ENCODE peak calls at places on chromosomes 4 and X, in ten cellular contexts. B is upper lobe of right lung, U is lower lobe of right lung, E is brain microvascular endothelial cell, L is endodermal cell, Q is HepG2, P is dorsolateral prefrontal cortex, S is stomach, D is NB4, N is left lung. C is an unnamed sample.

GRCh38 chr4:67035501-67035900 is 509.8 kb downstream of the CENPC start:
- DNase-seq in B (no peak), U (no peak), E (peak), L (no peak), Q (peak), P (no peak), S (no peak), D (no peak), N (no peak), C (peak)

GRCh38 chrX:117743469-117744251 is 372.9 kb downstream of the KLHL13 start:
- DNase-seq in B (no peak), U (no peak), E (no peak), L (peak), Q (peak), P (no peak), S (no peak), D (peak), N (no peak), C (no peak)

GRCh38 chr4:12791536-12791935 is 692.6 kb downstream of the RAB28 start:
- DNase-seq in B (no peak), U (no peak), E (peak), L (no peak), Q (no peak), P (no peak), S (no peak), D (no peak), N (no peak), C (no peak)

GRCh38 chr4:11441182-11441556 is 12.5 kb upstream of the HS3ST1 start:
- DNase-seq in B (no peak), U (no peak), E (no peak), L (no peak), Q (no peak), P (no peak), S (no peak), D (no peak), N (no peak), C (no peak)

GRCh38 chrX:100417671-100418070 is 7.6 kb upstream of the PCDH19 start:
- DNase-seq in B (no peak), U (no peak), E (no peak), L (no peak), Q (no peak), P (no peak), S (no peak), D (no peak), N (no peak), C (no peak)

GRCh38 chr4:175947117-175947722 is 118.4 kb upstream of the WDR17 start:
- DNase-seq in B (no peak), U (no peak), E (peak), L (no peak), Q (peak), P (no peak), S (no peak), D (peak), N (no peak), C (no peak)

GRCh38 chr4:125432078-125432477 is 117.3 kb downstream of the FAT4 start:
- DNase-seq in B (no peak), U (no peak), E (peak), L (peak), Q (peak), P (no peak), S (no peak), D (peak), N (no peak), C (no peak)

GRCh38 chrX:94871640-94872039 is 1197.6 kb downstream of the FAM133A start:
- DNase-seq in B (no peak), U (no peak), E (no peak), L (no peak), Q (no peak), P (no peak), S (no peak), D (no peak), N (no peak), C (no peak)

GRCh38 chrX:155065035-155065734 is 5.8 kb downstream of the CMC4 start:
- DNase-seq in B (no peak), U (no peak), E (no peak), L (no peak), Q (no peak), P (no peak), S (no peak), D (no peak), N (no peak), C (peak)

GRCh38 chr4:70505152-70505748 is 13.1 kb upstream of the AMTN start:
- DNase-seq in B (peak), U (peak), E (peak), L (peak), Q (peak), P (peak), S (peak), D (peak), N (peak), C (peak)

GRCh38 chr4:44019721-44020120 is 428.9 kb downstream of the KCTD8 start:
- DNase-seq in B (no peak), U (no peak), E (no peak), L (no peak), Q (no peak), P (no peak), S (no peak), D (no peak), N (no peak), C (no peak)

GRCh38 chr4:41957634-41958033 is 22.4 kb downstream of the TMEM33 start:
- DNase-seq in B (no peak), U (no peak), E (no peak), L (no peak), Q (peak), P (no peak), S (no peak), D (peak), N (no peak), C (no peak)

GRCh38 chr4:86421461-86421860 is 61.6 kb upstream of the MAPK10 start:
- DNase-seq in B (no peak), U (no peak), E (no peak), L (no peak), Q (no peak), P (no peak), S (no peak), D (no peak), N (no peak), C (no peak)

GRCh38 chr4:165433529-165433928 is 54.7 kb downstream of the CPE start:
- DNase-seq in B (no peak), U (no peak), E (no peak), L (no peak), Q (no peak), P (no peak), S (no peak), D (no peak), N (no peak), C (no peak)

GRCh38 chrX:88613338-88613737 is 133.7 kb upstream of the CPXCR1 start:
- DNase-seq in B (no peak), U (no peak), E (peak), L (peak), Q (peak), P (no peak), S (no peak), D (peak), N (no peak), C (no peak)

GRCh38 chr4:6746721-6747689 is 31.0 kb downstream of the BLOC1S4 start:
- DNase-seq in B (peak), U (peak), E (no peak), L (no peak), Q (no peak), P (no peak), S (peak), D (no peak), N (peak), C (no peak)

GRCh38 chrX:68989865-68990606 is 161.2 kb downstream of the EFNB1 start:
- DNase-seq in B (no peak), U (no peak), E (peak), L (peak), Q (no peak), P (no peak), S (peak), D (no peak), N (no peak), C (no peak)

GRCh38 chr4:100590308-100590707 is 72.5 kb upstream of the EMCN start:
- DNase-seq in B (no peak), U (no peak), E (no peak), L (no peak), Q (no peak), P (no peak), S (no peak), D (no peak), N (no peak), C (peak)

GRCh38 chrX:20511792-20512191 is 245.1 kb upstream of the RPS6KA3 start:
- DNase-seq in B (no peak), U (no peak), E (no peak), L (no peak), Q (no peak), P (no peak), S (no peak), D (no peak), N (no peak), C (no peak)

GRCh38 chr4:161457311-161457710 is 706.5 kb downstream of the FSTL5 start:
- DNase-seq in B (no peak), U (no peak), E (no peak), L (no peak), Q (no peak), P (no peak), S (no peak), D (no peak), N (no peak), C (no peak)

GRCh38 chr4:130336585-130337217 is 1240.7 kb downstream of the C4orf33 start:
- DNase-seq in B (no peak), U (no peak), E (peak), L (no peak), Q (peak), P (no peak), S (no peak), D (peak), N (no peak), C (no peak)

GRCh38 chrX:68826113-68826980 is 2.5 kb upstream of the EFNB1 start:
- DNase-seq in B (no peak), U (no peak), E (no peak), L (no peak), Q (peak), P (no peak), S (no peak), D (no peak), N (no peak), C (no peak)

GRCh38 chr4:10093273-10093621 is 23.4 kb downstream of the WDR1 start:
- DNase-seq in B (no peak), U (no peak), E (no peak), L (no peak), Q (no peak), P (no peak), S (no peak), D (no peak), N (no peak), C (no peak)

GRCh38 chr4:22389240-22389871 is 126.5 kb downstream of the ADGRA3 start:
- DNase-seq in B (no peak), U (no peak), E (peak), L (peak), Q (peak), P (no peak), S (peak), D (peak), N (no peak), C (peak)

GRCh38 chr4:87758278-87758677 is 41.1 kb upstream of the IBSP start:
- DNase-seq in B (no peak), U (no peak), E (no peak), L (no peak), Q (no peak), P (no peak), S (no peak), D (no peak), N (no peak), C (no peak)

GRCh38 chr4:5971077-5971447 is 47.2 kb downstream of the C4orf50 start:
- DNase-seq in B (peak), U (no peak), E (no peak), L (peak), Q (no peak), P (no peak), S (peak), D (no peak), N (no peak), C (no peak)

GRCh38 chrX:53294024-53294648 is 12.8 kb upstream of the IQSEC2 start:
- DNase-seq in B (no peak), U (no peak), E (peak), L (no peak), Q (no peak), P (no peak), S (no peak), D (peak), N (no peak), C (no peak)

GRCh38 chrX:15570145-15570544 is 30.6 kb downstream of the ACE2 start:
- DNase-seq in B (no peak), U (no peak), E (no peak), L (no peak), Q (no peak), P (no peak), S (no peak), D (no peak), N (no peak), C (no peak)

GRCh38 chrX:109880629-109881028 is 122.3 kb upstream of the TMEM164 start:
- DNase-seq in B (no peak), U (peak), E (no peak), L (no peak), Q (peak), P (no peak), S (no peak), D (peak), N (peak), C (no peak)

GRCh38 chr4:62288803-62289541 is 1088.8 kb downstream of the ADGRL3 start:
- DNase-seq in B (no peak), U (no peak), E (no peak), L (no peak), Q (no peak), P (no peak), S (no peak), D (no peak), N (no peak), C (no peak)

GRCh38 chr4:66927937-66928336 is 617.4 kb downstream of the CENPC start:
- DNase-seq in B (no peak), U (no peak), E (no peak), L (no peak), Q (no peak), P (no peak), S (no peak), D (no peak), N (no peak), C (no peak)

DNA sequence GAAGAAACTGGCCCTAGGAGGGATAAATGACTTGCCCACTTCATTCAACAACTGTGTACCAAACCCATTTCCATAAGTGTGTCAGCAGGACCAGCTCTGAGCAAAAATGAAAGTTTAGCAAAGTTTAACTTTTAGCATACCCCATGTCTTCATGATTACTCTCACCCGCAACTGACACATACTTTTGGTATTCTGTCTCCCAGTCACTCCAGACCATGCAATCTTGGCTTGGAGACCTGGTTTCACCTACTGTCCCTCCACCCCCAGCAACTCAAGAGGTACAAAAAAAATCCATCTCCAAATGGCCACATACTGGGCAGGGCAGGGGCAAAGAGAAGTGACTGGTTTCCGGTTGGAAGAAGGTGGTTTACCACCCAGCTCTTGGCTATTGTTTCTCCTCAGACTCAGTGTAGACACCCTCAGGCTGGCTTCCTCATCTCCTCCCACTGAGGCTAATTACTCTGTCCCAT is 79.8 kb downstream of the RLIM start:
- DNase-seq in B (no peak), U (no peak), E (peak), L (no peak), Q (no peak), P (no peak), S (no peak), D (peak), N (no peak), C (no peak)
- H3K4me3 ChIP-seq in B (no peak), U (no peak), E (no peak), L (no peak), Q (no peak), P (no peak), S (no peak), D (peak), N (no peak), C (no peak)

GRCh38 chr4:184097240-184097619 is 120.4 kb downstream of the ENPP6 start:
- DNase-seq in B (peak), U (peak), E (no peak), L (peak), Q (no peak), P (peak), S (peak), D (no peak), N (peak), C (no peak)
- TF ChIP-seq CTCF in B (peak), U (peak), E (peak), L (peak), Q (peak), P (peak), S (no peak), D (no peak), N (peak), C (no peak)

DNA sequence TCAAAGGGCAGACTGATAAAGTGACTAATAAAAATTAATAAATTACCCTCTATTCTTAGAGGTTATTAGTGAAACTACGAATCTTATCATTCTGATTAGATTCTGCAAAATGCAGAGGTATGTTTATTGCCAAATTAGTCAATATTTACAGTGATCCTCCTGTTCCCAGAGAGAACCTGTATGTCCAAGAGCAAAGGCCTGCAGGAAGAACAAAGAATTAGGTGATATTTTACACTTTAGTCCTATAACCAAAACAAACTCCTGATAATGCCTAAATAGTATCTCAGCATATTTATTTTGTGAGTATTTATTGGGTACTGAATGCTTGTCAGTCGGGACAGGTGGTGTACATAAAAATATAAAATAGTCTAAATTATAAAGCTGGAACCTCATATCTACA is 58.0 kb downstream of the FAM13A start:
- DNase-seq in B (no peak), U (no peak), E (no peak), L (no peak), Q (no peak), P (no peak), S (no peak), D (no peak), N (no peak), C (no peak)
- H3K4me3 ChIP-seq in B (no peak), U (no peak), E (no peak), L (no peak), Q (no peak), P (no peak), S (no peak), D (no peak), N (no peak), C (no peak)

GRCh38 chr4:180913750-180914149 is 1329.5 kb upstream of the TENM3 start:
- DNase-seq in B (no peak), U (no peak), E (no peak), L (no peak), Q (no peak), P (no peak), S (no peak), D (no peak), N (no peak), C (peak)

DNA sequence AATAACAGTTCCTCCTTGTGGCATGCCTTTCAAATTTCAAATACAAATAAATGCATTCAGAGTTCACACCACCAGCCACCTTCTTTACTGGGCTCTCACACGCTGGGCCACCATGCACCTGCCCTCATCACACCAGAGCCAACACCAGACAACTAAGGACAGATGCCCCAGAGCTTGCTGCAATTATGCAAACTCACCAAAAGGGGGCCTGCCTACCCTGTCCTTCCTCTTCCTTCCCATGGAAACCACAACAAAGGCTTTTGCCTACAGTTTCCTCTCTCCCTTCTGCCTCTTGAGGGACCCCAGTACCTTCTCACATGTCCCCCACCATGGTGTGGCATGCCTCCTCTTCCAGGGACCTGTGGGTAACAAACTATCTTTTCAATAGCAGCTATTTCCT is 1333.9 kb upstream of the TENM3 start:
- DNase-seq in B (no peak), U (no peak), E (no peak), L (peak), Q (no peak), P (no peak), S (no peak), D (peak), N (no peak), C (no peak)
- TF ChIP-seq CTCF in B (no peak), U (no peak), E (peak), L (peak), Q (peak), P (no peak), S (no peak), D (peak), N (no peak), C (peak)

C was measured in epithelial cell of proximal tubule.